ENCODE peak calls at places on chromosome 21, in seven cellular contexts. One of them, this sample, is unnamed.

GRCh38 chr21:30718239-30718909 is at the start of gene KRTAP21-3:
- DNase-seq in bronchial epithelial cell: peak
- DNase-seq in Ammon's horn: no peak
- DNase-seq in iris pigment epithelial cell: peak
- DNase-seq in hippocampal formation: no peak
- DNase-seq in A549: no peak
- DNase-seq in activated CD4-positive, CD25-positive, alpha-beta regulatory T cell treated with anti-CD3 and anti-CD28 coated beads, Interleukin-2, amount 50 U/mL, for 72 hours: no peak
- DNase-seq in this sample: no peak

GRCh38 chr21:42540396-42540795 is 26.7 kb downstream of the SLC37A1 start:
- DNase-seq in bronchial epithelial cell: no peak
- DNase-seq in Ammon's horn: no peak
- DNase-seq in iris pigment epithelial cell: no peak
- DNase-seq in hippocampal formation: no peak
- DNase-seq in A549: no peak
- DNase-seq in activated CD4-positive, CD25-positive, alpha-beta regulatory T cell treated with anti-CD3 and anti-CD28 coated beads, Interleukin-2, amount 50 U/mL, for 72 hours: no peak
- DNase-seq in this sample: no peak

GRCh38 chr21:21213297-21213696 is 215.1 kb downstream of the NCAM2 start:
- DNase-seq in bronchial epithelial cell: no peak
- DNase-seq in Ammon's horn: no peak
- DNase-seq in iris pigment epithelial cell: peak
- DNase-seq in hippocampal formation: no peak
- DNase-seq in A549: no peak
- DNase-seq in activated CD4-positive, CD25-positive, alpha-beta regulatory T cell treated with anti-CD3 and anti-CD28 coated beads, Interleukin-2, amount 50 U/mL, for 72 hours: no peak
- DNase-seq in this sample: no peak

GRCh38 chr21:44897326-44898010 is 23.2 kb downstream of the ITGB2 start:
- DNase-seq in bronchial epithelial cell: no peak
- DNase-seq in Ammon's horn: no peak
- DNase-seq in iris pigment epithelial cell: no peak
- DNase-seq in hippocampal formation: no peak
- DNase-seq in A549: no peak
- DNase-seq in activated CD4-positive, CD25-positive, alpha-beta regulatory T cell treated with anti-CD3 and anti-CD28 coated beads, Interleukin-2, amount 50 U/mL, for 72 hours: no peak
- DNase-seq in this sample: no peak

GRCh38 chr21:17436626-17437111 is 76.2 kb upstream of the CXADR start:
- DNase-seq in bronchial epithelial cell: no peak
- DNase-seq in Ammon's horn: no peak
- DNase-seq in iris pigment epithelial cell: peak
- DNase-seq in hippocampal formation: peak
- DNase-seq in A549: no peak
- DNase-seq in activated CD4-positive, CD25-positive, alpha-beta regulatory T cell treated with anti-CD3 and anti-CD28 coated beads, Interleukin-2, amount 50 U/mL, for 72 hours: no peak
- DNase-seq in this sample: no peak

GRCh38 chr21:41926068-41926806 is 27.6 kb downstream of the C2CD2 start:
- DNase-seq in bronchial epithelial cell: peak
- DNase-seq in Ammon's horn: peak
- DNase-seq in iris pigment epithelial cell: peak
- DNase-seq in hippocampal formation: no peak
- DNase-seq in A549: no peak
- DNase-seq in activated CD4-positive, CD25-positive, alpha-beta regulatory T cell treated with anti-CD3 and anti-CD28 coated beads, Interleukin-2, amount 50 U/mL, for 72 hours: peak
- DNase-seq in this sample: no peak

GRCh38 chr21:25934771-25935224 is 200.0 kb downstream of the GABPA start:
- DNase-seq in bronchial epithelial cell: peak
- DNase-seq in Ammon's horn: no peak
- DNase-seq in iris pigment epithelial cell: peak
- DNase-seq in hippocampal formation: no peak
- DNase-seq in A549: peak
- DNase-seq in activated CD4-positive, CD25-positive, alpha-beta regulatory T cell treated with anti-CD3 and anti-CD28 coated beads, Interleukin-2, amount 50 U/mL, for 72 hours: no peak
- DNase-seq in this sample: no peak

GRCh38 chr21:36716387-36716786 is 17.5 kb downstream of the SIM2 start:
- DNase-seq in bronchial epithelial cell: no peak
- DNase-seq in Ammon's horn: no peak
- DNase-seq in iris pigment epithelial cell: no peak
- DNase-seq in hippocampal formation: no peak
- DNase-seq in A549: no peak
- DNase-seq in activated CD4-positive, CD25-positive, alpha-beta regulatory T cell treated with anti-CD3 and anti-CD28 coated beads, Interleukin-2, amount 50 U/mL, for 72 hours: no peak
- DNase-seq in this sample: no peak

GRCh38 chr21:19130379-19131028 is 726.9 kb upstream of the TMPRSS15 start:
- DNase-seq in bronchial epithelial cell: no peak
- DNase-seq in Ammon's horn: no peak
- DNase-seq in iris pigment epithelial cell: no peak
- DNase-seq in hippocampal formation: no peak
- DNase-seq in A549: no peak
- DNase-seq in activated CD4-positive, CD25-positive, alpha-beta regulatory T cell treated with anti-CD3 and anti-CD28 coated beads, Interleukin-2, amount 50 U/mL, for 72 hours: no peak
- DNase-seq in this sample: no peak

GRCh38 chr21:26437326-26438009 is 135.6 kb downstream of the CYYR1 start:
- DNase-seq in bronchial epithelial cell: no peak
- DNase-seq in Ammon's horn: no peak
- DNase-seq in iris pigment epithelial cell: peak
- DNase-seq in hippocampal formation: no peak
- DNase-seq in A549: no peak
- DNase-seq in activated CD4-positive, CD25-positive, alpha-beta regulatory T cell treated with anti-CD3 and anti-CD28 coated beads, Interleukin-2, amount 50 U/mL, for 72 hours: no peak
- DNase-seq in this sample: no peak

GRCh38 chr21:31993826-31994791 is 121.3 kb downstream of the HUNK start:
- DNase-seq in bronchial epithelial cell: no peak
- DNase-seq in Ammon's horn: no peak
- DNase-seq in iris pigment epithelial cell: no peak
- DNase-seq in hippocampal formation: no peak
- DNase-seq in A549: no peak
- DNase-seq in activated CD4-positive, CD25-positive, alpha-beta regulatory T cell treated with anti-CD3 and anti-CD28 coated beads, Interleukin-2, amount 50 U/mL, for 72 hours: no peak
- DNase-seq in this sample: no peak

GRCh38 chr21:15431053-15431452 is 298.7 kb upstream of the USP25 start:
- DNase-seq in bronchial epithelial cell: no peak
- DNase-seq in Ammon's horn: no peak
- DNase-seq in iris pigment epithelial cell: no peak
- DNase-seq in hippocampal formation: no peak
- DNase-seq in A549: no peak
- DNase-seq in activated CD4-positive, CD25-positive, alpha-beta regulatory T cell treated with anti-CD3 and anti-CD28 coated beads, Interleukin-2, amount 50 U/mL, for 72 hours: no peak
- DNase-seq in this sample: no peak

GRCh38 chr21:38979271-38980196 is 173.8 kb downstream of the ETS2 start:
- DNase-seq in bronchial epithelial cell: peak
- DNase-seq in Ammon's horn: no peak
- DNase-seq in iris pigment epithelial cell: peak
- DNase-seq in hippocampal formation: no peak
- DNase-seq in A549: no peak
- DNase-seq in activated CD4-positive, CD25-positive, alpha-beta regulatory T cell treated with anti-CD3 and anti-CD28 coated beads, Interleukin-2, amount 50 U/mL, for 72 hours: no peak
- DNase-seq in this sample: no peak

GRCh38 chr21:19286901-19287300 is 883.3 kb upstream of the TMPRSS15 start:
- DNase-seq in bronchial epithelial cell: no peak
- DNase-seq in Ammon's horn: no peak
- DNase-seq in iris pigment epithelial cell: no peak
- DNase-seq in hippocampal formation: no peak
- DNase-seq in A549: no peak
- DNase-seq in activated CD4-positive, CD25-positive, alpha-beta regulatory T cell treated with anti-CD3 and anti-CD28 coated beads, Interleukin-2, amount 50 U/mL, for 72 hours: no peak
- DNase-seq in this sample: no peak

GRCh38 chr21:46227811-46228344 is 696 bp downstream of the LSS start:
- DNase-seq in bronchial epithelial cell: peak
- DNase-seq in Ammon's horn: no peak
- DNase-seq in iris pigment epithelial cell: peak
- DNase-seq in hippocampal formation: no peak
- DNase-seq in A549: no peak
- DNase-seq in activated CD4-positive, CD25-positive, alpha-beta regulatory T cell treated with anti-CD3 and anti-CD28 coated beads, Interleukin-2, amount 50 U/mL, for 72 hours: no peak
- DNase-seq in this sample: no peak

GRCh38 chr21:14926186-14926585 is 138.6 kb downstream of the NRIP1 start:
- DNase-seq in bronchial epithelial cell: no peak
- DNase-seq in Ammon's horn: no peak
- DNase-seq in iris pigment epithelial cell: no peak
- DNase-seq in hippocampal formation: no peak
- DNase-seq in A549: no peak
- DNase-seq in activated CD4-positive, CD25-positive, alpha-beta regulatory T cell treated with anti-CD3 and anti-CD28 coated beads, Interleukin-2, amount 50 U/mL, for 72 hours: no peak
- DNase-seq in this sample: no peak

GRCh38 chr21:38377165-38378093 is 120.6 kb downstream of the KCNJ15 start:
- DNase-seq in bronchial epithelial cell: peak
- DNase-seq in Ammon's horn: no peak
- DNase-seq in iris pigment epithelial cell: no peak
- DNase-seq in hippocampal formation: no peak
- DNase-seq in A549: no peak
- DNase-seq in activated CD4-positive, CD25-positive, alpha-beta regulatory T cell treated with anti-CD3 and anti-CD28 coated beads, Interleukin-2, amount 50 U/mL, for 72 hours: no peak
- DNase-seq in this sample: no peak

GRCh38 chr21:42527489-42528158 is 14.0 kb downstream of the SLC37A1 start:
- DNase-seq in bronchial epithelial cell: no peak
- DNase-seq in Ammon's horn: no peak
- DNase-seq in iris pigment epithelial cell: no peak
- DNase-seq in hippocampal formation: no peak
- DNase-seq in A549: no peak
- DNase-seq in activated CD4-positive, CD25-positive, alpha-beta regulatory T cell treated with anti-CD3 and anti-CD28 coated beads, Interleukin-2, amount 50 U/mL, for 72 hours: no peak
- DNase-seq in this sample: no peak